ENCODE peak calls at places on chromosomes 2 and 18, in four cellular contexts. One of them, this sample, is unnamed. For H3K27me3 and H3K4me1, the result is how much of the 10 kb centered on the place peaks cover.

GRCh38 chr18:13503839-13504238 is 222.5 kb downstream of the FAM210A start:
- DNase-seq in IMR-90: no peak
- DNase-seq in body of pancreas: no peak
- DNase-seq in A673: no peak
- DNase-seq in this sample: no peak

GRCh38 chr2:128452536-128453530 is 134.2 kb upstream of the HS6ST1 start:
- DNase-seq in IMR-90: no peak
- DNase-seq in body of pancreas: no peak
- DNase-seq in A673: no peak
- DNase-seq in this sample: no peak

GRCh38 chr2:44964704-44965343 is 23.3 kb downstream of the SIX3 start:
- DNase-seq in IMR-90: no peak
- DNase-seq in body of pancreas: peak
- DNase-seq in A673: peak
- DNase-seq in this sample: no peak

GRCh38 chr2:121818546-121818945 is 63.1 kb downstream of the TSN start:
- DNase-seq in IMR-90: no peak
- DNase-seq in body of pancreas: no peak
- DNase-seq in A673: no peak
- DNase-seq in this sample: no peak

GRCh38 chr2:28415010-28415409 is 22.4 kb downstream of the FOSL2 start:
- DNase-seq in IMR-90: no peak
- DNase-seq in body of pancreas: no peak
- DNase-seq in A673: no peak
- DNase-seq in this sample: no peak

GRCh38 chr2:65358690-65359400 is 73.6 kb downstream of the SPRED2 start:
- DNase-seq in IMR-90: peak
- DNase-seq in body of pancreas: no peak
- DNase-seq in A673: no peak
- DNase-seq in this sample: no peak

GRCh38 chr18:32956591-32957310 is 183.9 kb upstream of the KLHL14 start:
- DNase-seq in IMR-90: peak
- DNase-seq in body of pancreas: peak
- DNase-seq in A673: no peak
- DNase-seq in this sample: peak

GRCh38 chr2:84022810-84023431 is 436.2 kb downstream of the SUCLG1 start:
- DNase-seq in IMR-90: peak
- DNase-seq in body of pancreas: peak
- DNase-seq in A673: peak
- DNase-seq in this sample: peak

GRCh38 chr2:236570081-236570979 is 705 bp downstream of the ACKR3 start:
- DNase-seq in IMR-90: no peak
- DNase-seq in body of pancreas: no peak
- DNase-seq in A673: peak
- DNase-seq in this sample: no peak

GRCh38 chr18:73959341-73959740 is 188.3 kb downstream of the FBXO15 start:
- DNase-seq in IMR-90: no peak
- DNase-seq in body of pancreas: no peak
- DNase-seq in A673: no peak
- DNase-seq in this sample: no peak

GRCh38 chr2:140178224-140178623 is 1398.0 kb upstream of the NXPH2 start:
- DNase-seq in IMR-90: no peak
- DNase-seq in body of pancreas: no peak
- DNase-seq in A673: peak
- DNase-seq in this sample: peak

GRCh38 chr18:14978962-14979535 is 231.1 kb downstream of the ANKRD30B start:
- DNase-seq in IMR-90: no peak
- DNase-seq in body of pancreas: peak
- DNase-seq in A673: peak
- DNase-seq in this sample: no peak

GRCh38 chr2:78699696-78700095 is 325.8 kb upstream of the REG3G start:
- DNase-seq in IMR-90: no peak
- DNase-seq in body of pancreas: no peak
- DNase-seq in A673: peak
- DNase-seq in this sample: no peak

GRCh38 chr2:240478346-240479110 is 43.1 kb downstream of the GPC1 start:
- DNase-seq in IMR-90: no peak
- DNase-seq in body of pancreas: no peak
- DNase-seq in A673: no peak
- DNase-seq in this sample: no peak

GRCh38 chr2:119028327-119029174 is 86.6 kb downstream of the MARCO start:
- DNase-seq in IMR-90: peak
- DNase-seq in body of pancreas: peak
- DNase-seq in A673: peak
- DNase-seq in this sample: peak

GRCh38 chr18:13565228-13565627 is 161.1 kb downstream of the FAM210A start:
- DNase-seq in IMR-90: no peak
- DNase-seq in body of pancreas: no peak
- DNase-seq in A673: no peak
- DNase-seq in this sample: no peak

GRCh38 chr2:54437588-54437987 is 18.5 kb upstream of the SPTBN1 start:
- DNase-seq in IMR-90: no peak
- DNase-seq in body of pancreas: no peak
- DNase-seq in A673: no peak
- DNase-seq in this sample: no peak

GRCh38 chr2:117436697-117437096 is 377.8 kb upstream of the DDX18 start:
- DNase-seq in IMR-90: no peak
- DNase-seq in body of pancreas: no peak
- DNase-seq in A673: no peak
- DNase-seq in this sample: no peak

GRCh38 chr2:55518846-55519167 is 711 bp upstream of the CFAP36 start:
- DNase-seq in IMR-90: no peak
- DNase-seq in body of pancreas: no peak
- DNase-seq in A673: no peak
- DNase-seq in this sample: no peak

GRCh38 chr2:109260886-109261700 is 132.1 kb downstream of the SH3RF3 start:
- DNase-seq in IMR-90: peak
- DNase-seq in body of pancreas: peak
- DNase-seq in A673: no peak
- DNase-seq in this sample: no peak

GRCh38 chr2:15625344-15626036 is 33.8 kb downstream of the DDX1 start:
- DNase-seq in IMR-90: no peak
- DNase-seq in body of pancreas: no peak
- DNase-seq in A673: no peak
- DNase-seq in this sample: no peak

GRCh38 chr2:239050252-239050649 is 202.4 kb downstream of the TWIST2 start:
- DNase-seq in IMR-90: no peak
- DNase-seq in body of pancreas: no peak
- DNase-seq in A673: no peak
- DNase-seq in this sample: no peak

GRCh38 chr2:141392517-141393213 is 738.2 kb downstream of the LRP1B start:
- DNase-seq in IMR-90: peak
- DNase-seq in body of pancreas: no peak
- DNase-seq in A673: peak
- DNase-seq in this sample: no peak

GRCh38 chr18:63899206-63899605 is 8.6 kb upstream of the SERPINB10 start:
- DNase-seq in IMR-90: no peak
- DNase-seq in body of pancreas: no peak
- DNase-seq in A673: no peak
- DNase-seq in this sample: no peak

GRCh38 chr18:58507881-58508280 is 121.0 kb downstream of the ALPK2 start:
- DNase-seq in IMR-90: no peak
- DNase-seq in body of pancreas: no peak
- DNase-seq in A673: no peak
- DNase-seq in this sample: no peak

GRCh38 chr2:199306116-199306515 is 151.6 kb downstream of the SATB2 start:
- DNase-seq in IMR-90: no peak
- DNase-seq in body of pancreas: no peak
- DNase-seq in A673: no peak
- DNase-seq in this sample: no peak

GRCh38 chr2:101188683-101189405 is 37.7 kb upstream of the TBC1D8 start:
- DNase-seq in IMR-90: peak
- DNase-seq in body of pancreas: no peak
- DNase-seq in A673: peak
- DNase-seq in this sample: no peak

GRCh38 chr2:211181626-211182025 is 625.2 kb downstream of the CPS1 start:
- DNase-seq in IMR-90: no peak
- DNase-seq in body of pancreas: no peak
- DNase-seq in A673: no peak
- DNase-seq in this sample: no peak

DNA sequence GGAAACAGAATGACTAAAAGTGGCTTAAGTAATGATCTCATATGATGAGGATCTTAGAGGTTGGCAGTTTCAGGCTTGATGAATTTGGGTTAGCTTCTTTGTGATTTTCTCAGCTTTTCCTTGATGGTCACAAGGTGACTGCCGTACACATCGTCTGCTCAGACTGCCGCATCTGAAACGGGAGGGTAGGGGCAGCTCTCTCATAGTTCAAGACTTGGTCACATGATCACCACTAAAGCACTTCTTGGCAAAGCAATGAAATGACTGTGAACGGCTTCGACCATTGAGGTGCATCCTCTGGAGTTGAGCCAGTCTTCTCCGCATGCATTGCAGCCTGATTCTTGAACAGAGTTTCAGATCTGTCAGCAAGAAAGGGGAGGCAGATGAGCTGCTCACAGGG is 43.8 kb downstream of the LPIN1 start:
- DNase-seq in IMR-90: no peak
- DNase-seq in body of pancreas: no peak
- DNase-seq in A673: no peak
- DNase-seq in this sample: no peak
- H3K27me3 ChIP-seq in IMR-90: under half
- H3K27me3 ChIP-seq in body of pancreas: under half
- H3K27me3 ChIP-seq in A673: under half
- H3K27me3 ChIP-seq in this sample: under half

GRCh38 chr2:144470819-144471218 is 49.1 kb downstream of the ZEB2 start:
- DNase-seq in IMR-90: no peak
- DNase-seq in body of pancreas: no peak
- DNase-seq in A673: no peak
- DNase-seq in this sample: no peak
- H3K4me1 ChIP-seq in IMR-90: under half
- H3K4me1 ChIP-seq in body of pancreas: under half
- H3K4me1 ChIP-seq in A673: half or more
- H3K4me1 ChIP-seq in this sample: under half

DNA sequence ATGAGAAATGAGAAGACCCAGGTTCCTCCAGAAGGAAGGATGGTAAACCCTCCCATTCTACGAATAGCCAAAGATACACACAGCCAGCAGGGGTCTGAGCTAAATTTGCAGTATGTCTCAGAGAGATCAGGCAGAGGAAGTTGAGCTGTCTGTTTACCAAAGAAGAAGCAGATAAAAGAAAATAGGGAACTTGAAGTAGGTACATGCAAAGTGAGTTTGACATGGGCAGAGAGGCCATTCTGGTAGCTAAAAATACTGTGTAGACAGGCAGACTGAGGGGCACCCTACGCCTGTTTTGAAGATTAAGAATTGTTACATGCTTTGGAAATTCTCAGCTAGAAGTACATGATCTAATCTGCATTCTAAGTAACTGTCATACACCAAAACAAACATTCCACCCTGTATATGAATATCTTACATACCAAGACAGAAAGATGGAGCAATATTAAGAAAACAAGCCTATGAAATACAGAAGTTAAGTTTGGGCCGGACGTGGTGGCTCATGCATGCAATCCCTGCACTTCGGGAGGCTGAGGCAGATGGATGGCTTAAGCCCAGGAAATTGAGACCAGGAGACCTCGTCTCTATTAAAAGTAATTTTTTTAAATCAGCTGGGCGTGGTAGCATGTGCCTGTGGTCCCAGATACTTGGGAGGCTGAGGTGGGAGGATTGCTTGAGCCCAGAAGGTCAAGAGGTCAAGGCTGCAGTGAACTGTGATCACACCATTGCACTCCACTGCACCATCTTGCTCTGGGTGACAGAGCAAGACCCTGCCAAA is 157.9 kb downstream of the ANKRD44 start:
- DNase-seq in IMR-90: peak
- DNase-seq in body of pancreas: peak
- DNase-seq in A673: no peak
- DNase-seq in this sample: no peak
- TF ChIP-seq CTCF in IMR-90: peak
- TF ChIP-seq CTCF in body of pancreas: no peak
- TF ChIP-seq CTCF in A673: no peak
- TF ChIP-seq CTCF in this sample: no peak

GRCh38 chr2:120349125-120349921 is 3.4 kb downstream of the INHBB start:
- DNase-seq in IMR-90: no peak
- DNase-seq in body of pancreas: no peak
- DNase-seq in A673: no peak
- DNase-seq in this sample: no peak

GRCh38 chr2:120347387-120348010 is 1.6 kb downstream of the INHBB start:
- DNase-seq in IMR-90: peak
- DNase-seq in body of pancreas: no peak
- DNase-seq in A673: no peak
- DNase-seq in this sample: no peak

GRCh38 chr2:120350125-120350524 is 4.2 kb downstream of the INHBB start:
- DNase-seq in IMR-90: no peak
- DNase-seq in body of pancreas: no peak
- DNase-seq in A673: no peak
- DNase-seq in this sample: no peak

GRCh38 chr2:120346667-120347358 is 877 bp downstream of the INHBB start:
- DNase-seq in IMR-90: peak
- DNase-seq in body of pancreas: no peak
- DNase-seq in A673: no peak
- DNase-seq in this sample: no peak

GRCh38 chr2:120348134-120349103 is 2.5 kb downstream of the INHBB start:
- DNase-seq in IMR-90: peak
- DNase-seq in body of pancreas: peak
- DNase-seq in A673: no peak
- DNase-seq in this sample: no peak
- H3K27me3 ChIP-seq in IMR-90: half or more
- H3K27me3 ChIP-seq in body of pancreas: under half
- H3K27me3 ChIP-seq in A673: under half
- H3K27me3 ChIP-seq in this sample: half or more

GRCh38 chr2:181959508-181959907 is 26.1 kb upstream of the PPP1R1C start:
- DNase-seq in IMR-90: peak
- DNase-seq in body of pancreas: no peak
- DNase-seq in A673: no peak
- DNase-seq in this sample: no peak
- H3K4me1 ChIP-seq in IMR-90: under half
- H3K4me1 ChIP-seq in body of pancreas: under half
- H3K4me1 ChIP-seq in A673: under half
- H3K4me1 ChIP-seq in this sample: under half

GRCh38 chr2:172339431-172340010 is 87.9 kb upstream of the ITGA6 start:
- DNase-seq in IMR-90: peak
- DNase-seq in body of pancreas: peak
- DNase-seq in A673: no peak
- DNase-seq in this sample: no peak
- TF ChIP-seq CTCF in IMR-90: no peak
- TF ChIP-seq CTCF in body of pancreas: peak
- TF ChIP-seq CTCF in A673: no peak
- TF ChIP-seq CTCF in this sample: peak

This sample was measured in foreskin keratinocyte.